ENCODE peak calls at places on chromosome 19, in nine cellular contexts. One of them, this sample, is unnamed. For H3K4me1, the result is how much of the 10 kb centered on the place peaks cover.

GRCh38 chr19:51511353-51511752 is 9.8 kb upstream of the SIGLEC12 start:
- DNase-seq in heart left ventricle: no peak
- DNase-seq in astrocyte: no peak
- DNase-seq in psoas muscle: no peak
- DNase-seq in PC-3: peak
- DNase-seq in MM.1S: no peak
- DNase-seq in tibial nerve: no peak
- DNase-seq in H9: no peak
- DNase-seq in body of pancreas: no peak
- DNase-seq in this sample: peak

GRCh38 chr19:51565583-51565982 is 5.5 kb upstream of the ZNF175 start:
- DNase-seq in heart left ventricle: no peak
- DNase-seq in astrocyte: no peak
- DNase-seq in psoas muscle: no peak
- DNase-seq in PC-3: no peak
- DNase-seq in MM.1S: no peak
- DNase-seq in tibial nerve: no peak
- DNase-seq in H9: no peak
- DNase-seq in body of pancreas: no peak
- DNase-seq in this sample: no peak

GRCh38 chr19:49613374-49613773 is 22.4 kb downstream of the PRR12 start:
- DNase-seq in heart left ventricle: no peak
- DNase-seq in astrocyte: no peak
- DNase-seq in psoas muscle: no peak
- DNase-seq in PC-3: peak
- DNase-seq in MM.1S: no peak
- DNase-seq in tibial nerve: no peak
- DNase-seq in H9: no peak
- DNase-seq in body of pancreas: peak
- DNase-seq in this sample: no peak

GRCh38 chr19:34402074-34402600 is 2.1 kb upstream of the PDCD2L start:
- DNase-seq in heart left ventricle: no peak
- DNase-seq in astrocyte: no peak
- DNase-seq in psoas muscle: no peak
- DNase-seq in PC-3: peak
- DNase-seq in MM.1S: no peak
- DNase-seq in tibial nerve: no peak
- DNase-seq in H9: no peak
- DNase-seq in body of pancreas: no peak
- DNase-seq in this sample: no peak

GRCh38 chr19:27741236-27741635 is 1471.7 kb downstream of the UQCRFS1 start:
- DNase-seq in heart left ventricle: no peak
- DNase-seq in astrocyte: no peak
- DNase-seq in psoas muscle: no peak
- DNase-seq in PC-3: no peak
- DNase-seq in MM.1S: no peak
- DNase-seq in tibial nerve: no peak
- DNase-seq in H9: peak
- DNase-seq in body of pancreas: no peak
- DNase-seq in this sample: no peak

GRCh38 chr19:48615145-48616040 is 517 bp upstream of the FAM83E start:
- DNase-seq in heart left ventricle: no peak
- DNase-seq in astrocyte: no peak
- DNase-seq in psoas muscle: no peak
- DNase-seq in PC-3: no peak
- DNase-seq in MM.1S: no peak
- DNase-seq in tibial nerve: no peak
- DNase-seq in H9: peak
- DNase-seq in body of pancreas: no peak
- DNase-seq in this sample: no peak

GRCh38 chr19:52048604-52049493 is at the start of gene ZNF432:
- DNase-seq in heart left ventricle: peak
- DNase-seq in astrocyte: peak
- DNase-seq in psoas muscle: peak
- DNase-seq in PC-3: peak
- DNase-seq in MM.1S: no peak
- DNase-seq in tibial nerve: peak
- DNase-seq in H9: peak
- DNase-seq in body of pancreas: peak
- DNase-seq in this sample: peak

GRCh38 chr19:49971991-49972401 is 11.0 kb upstream of the SIGLEC11 start:
- DNase-seq in heart left ventricle: no peak
- DNase-seq in astrocyte: no peak
- DNase-seq in psoas muscle: no peak
- DNase-seq in PC-3: no peak
- DNase-seq in MM.1S: no peak
- DNase-seq in tibial nerve: no peak
- DNase-seq in H9: no peak
- DNase-seq in body of pancreas: peak
- DNase-seq in this sample: no peak

GRCh38 chr19:51938936-51939335 is 11.7 kb downstream of the ZNF613 start:
- DNase-seq in heart left ventricle: no peak
- DNase-seq in astrocyte: no peak
- DNase-seq in psoas muscle: no peak
- DNase-seq in PC-3: no peak
- DNase-seq in MM.1S: no peak
- DNase-seq in tibial nerve: no peak
- DNase-seq in H9: no peak
- DNase-seq in body of pancreas: no peak
- DNase-seq in this sample: no peak

GRCh38 chr19:13094285-13094595 is 8.4 kb downstream of the LYL1 start:
- DNase-seq in heart left ventricle: no peak
- DNase-seq in astrocyte: no peak
- DNase-seq in psoas muscle: no peak
- DNase-seq in PC-3: no peak
- DNase-seq in MM.1S: no peak
- DNase-seq in tibial nerve: no peak
- DNase-seq in H9: no peak
- DNase-seq in body of pancreas: no peak
- DNase-seq in this sample: no peak

GRCh38 chr19:18202759-18203407 is 959 bp downstream of the RAB3A start:
- DNase-seq in heart left ventricle: no peak
- DNase-seq in astrocyte: no peak
- DNase-seq in psoas muscle: no peak
- DNase-seq in PC-3: peak
- DNase-seq in MM.1S: peak
- DNase-seq in tibial nerve: no peak
- DNase-seq in H9: peak
- DNase-seq in body of pancreas: no peak
- DNase-seq in this sample: peak

GRCh38 chr19:37506387-37507166 is at the start of gene ZNF793:
- DNase-seq in heart left ventricle: peak
- DNase-seq in astrocyte: peak
- DNase-seq in psoas muscle: peak
- DNase-seq in PC-3: no peak
- DNase-seq in MM.1S: no peak
- DNase-seq in tibial nerve: peak
- DNase-seq in H9: peak
- DNase-seq in body of pancreas: peak
- DNase-seq in this sample: peak

GRCh38 chr19:10603873-10604459 is 16.9 kb upstream of the AP1M2 start:
- DNase-seq in heart left ventricle: no peak
- DNase-seq in astrocyte: no peak
- DNase-seq in psoas muscle: no peak
- DNase-seq in PC-3: no peak
- DNase-seq in MM.1S: no peak
- DNase-seq in tibial nerve: peak
- DNase-seq in H9: no peak
- DNase-seq in body of pancreas: peak
- DNase-seq in this sample: peak

GRCh38 chr19:45418812-45419211 is 4.9 kb downstream of the ERCC1 start:
- DNase-seq in heart left ventricle: no peak
- DNase-seq in astrocyte: no peak
- DNase-seq in psoas muscle: no peak
- DNase-seq in PC-3: no peak
- DNase-seq in MM.1S: no peak
- DNase-seq in tibial nerve: no peak
- DNase-seq in H9: no peak
- DNase-seq in body of pancreas: no peak
- DNase-seq in this sample: no peak

GRCh38 chr19:18488838-18489626 is 32.8 kb downstream of the ELL start:
- DNase-seq in heart left ventricle: no peak
- DNase-seq in astrocyte: no peak
- DNase-seq in psoas muscle: no peak
- DNase-seq in PC-3: peak
- DNase-seq in MM.1S: no peak
- DNase-seq in tibial nerve: no peak
- DNase-seq in H9: peak
- DNase-seq in body of pancreas: peak
- DNase-seq in this sample: peak

DNA sequence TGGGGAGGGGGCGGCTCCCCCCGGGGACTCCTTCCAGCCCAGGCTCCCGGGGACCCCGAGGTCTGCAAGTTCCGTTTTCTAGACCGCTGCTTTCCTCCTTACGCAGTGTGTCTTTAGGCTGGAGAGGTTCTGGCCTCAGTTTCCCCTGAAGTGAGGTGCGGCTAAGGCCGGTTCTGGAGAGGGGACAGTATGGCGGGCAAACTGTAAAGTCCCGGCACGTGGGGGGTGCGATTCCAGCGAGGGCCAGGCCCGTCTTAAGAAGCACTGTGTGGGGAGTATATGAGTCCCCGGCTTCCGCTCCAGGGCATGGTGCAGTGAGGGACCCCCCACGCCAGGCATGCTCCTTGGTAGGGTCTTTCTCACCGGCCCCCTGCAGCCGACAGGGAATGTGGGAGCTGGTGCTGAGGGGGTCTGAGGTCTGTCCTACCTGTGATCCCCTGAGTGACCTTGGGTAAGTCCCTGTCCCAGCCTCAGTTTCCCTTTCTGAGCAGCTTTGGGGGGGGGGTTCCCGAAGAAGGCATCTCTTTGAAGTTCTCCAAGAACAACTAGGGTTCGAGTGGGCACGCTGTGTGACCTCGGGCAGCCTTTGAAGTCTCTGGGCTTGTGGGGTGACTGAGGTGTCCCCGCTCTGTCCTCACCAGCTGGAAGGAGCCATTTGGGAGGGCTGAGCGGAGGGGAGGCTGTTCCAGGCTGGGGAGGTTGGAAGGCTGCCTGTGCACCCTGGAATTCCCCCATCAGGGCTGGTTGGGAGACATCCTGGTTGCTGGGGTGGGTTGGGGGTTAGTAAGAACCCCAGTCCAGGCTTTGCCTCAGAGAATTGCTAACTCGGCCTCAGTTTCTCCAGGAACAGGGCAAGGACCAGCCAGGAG is 1.4 kb downstream of the NFIC start:
- DNase-seq in heart left ventricle: no peak
- DNase-seq in astrocyte: no peak
- DNase-seq in psoas muscle: peak
- DNase-seq in PC-3: no peak
- DNase-seq in MM.1S: no peak
- DNase-seq in tibial nerve: no peak
- DNase-seq in H9: peak
- DNase-seq in body of pancreas: peak
- DNase-seq in this sample: no peak
- H3K27ac ChIP-seq in heart left ventricle: peak
- H3K27ac ChIP-seq in astrocyte: peak
- H3K27ac ChIP-seq in psoas muscle: peak
- H3K27ac ChIP-seq in PC-3: peak
- H3K27ac ChIP-seq in MM.1S: no peak
- H3K27ac ChIP-seq in tibial nerve: peak
- H3K27ac ChIP-seq in H9: no peak
- H3K27ac ChIP-seq in body of pancreas: peak
- H3K27ac ChIP-seq in this sample: no peak

DNA sequence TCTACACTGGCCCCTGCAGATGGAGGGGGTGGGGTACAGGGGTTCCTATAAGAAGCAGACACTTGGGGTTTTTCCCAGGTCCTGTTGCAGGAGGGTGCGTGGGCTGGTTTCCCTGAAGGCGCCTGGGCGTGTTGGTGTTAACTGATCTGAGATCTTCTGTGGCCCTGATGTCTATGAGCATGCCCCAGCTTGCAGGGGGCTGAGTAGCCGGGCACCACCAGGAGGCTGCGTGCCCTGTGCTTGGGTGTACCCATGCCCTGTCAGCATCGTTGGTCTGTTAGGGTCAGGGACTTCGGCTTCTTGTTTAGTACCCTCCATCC is 45.3 kb downstream of the CAPN12 start:
- DNase-seq in heart left ventricle: no peak
- DNase-seq in astrocyte: no peak
- DNase-seq in psoas muscle: no peak
- DNase-seq in PC-3: no peak
- DNase-seq in MM.1S: no peak
- DNase-seq in tibial nerve: no peak
- DNase-seq in H9: no peak
- DNase-seq in body of pancreas: no peak
- DNase-seq in this sample: no peak
- H3K4me1 ChIP-seq in heart left ventricle: half or more
- H3K4me1 ChIP-seq in astrocyte: under half
- H3K4me1 ChIP-seq in psoas muscle: under half
- H3K4me1 ChIP-seq in PC-3: under half
- H3K4me1 ChIP-seq in MM.1S: under half
- H3K4me1 ChIP-seq in tibial nerve: under half
- H3K4me1 ChIP-seq in H9: under half
- H3K4me1 ChIP-seq in body of pancreas: half or more
- H3K4me1 ChIP-seq in this sample: under half

DNA sequence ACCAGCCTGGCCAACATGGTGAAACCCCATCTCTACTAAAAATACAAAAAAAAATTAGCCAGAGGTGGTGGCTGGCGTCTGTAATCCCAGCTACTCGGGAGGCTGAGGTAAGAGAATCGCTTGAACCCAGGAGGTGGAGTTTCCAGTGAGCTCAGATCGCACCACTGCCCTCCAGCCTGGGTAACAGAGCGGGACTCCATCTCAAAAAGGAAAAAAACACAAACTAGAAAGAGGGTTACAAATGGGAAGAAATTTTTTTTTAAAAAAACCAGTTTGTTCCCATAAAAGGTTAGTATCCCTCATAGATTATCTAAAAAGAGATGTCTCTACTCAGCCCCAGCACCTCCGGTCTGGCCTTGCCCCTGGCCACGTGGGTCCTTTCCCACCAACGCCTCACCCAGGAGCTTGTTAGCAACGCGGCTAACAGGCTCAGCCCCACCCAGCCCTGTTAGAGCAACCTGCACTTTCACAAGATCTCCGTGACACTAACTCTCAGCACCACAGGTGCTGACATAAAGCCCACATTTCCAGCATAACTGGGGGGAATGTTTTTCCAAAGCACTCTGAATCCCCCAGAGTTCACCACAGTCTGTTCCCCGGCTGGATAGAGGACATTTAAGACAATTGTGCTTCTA is 4.3 kb downstream of the DMKN start:
- DNase-seq in heart left ventricle: no peak
- DNase-seq in astrocyte: no peak
- DNase-seq in psoas muscle: no peak
- DNase-seq in PC-3: peak
- DNase-seq in MM.1S: no peak
- DNase-seq in tibial nerve: no peak
- DNase-seq in H9: peak
- DNase-seq in body of pancreas: peak
- DNase-seq in this sample: no peak
- H3K27ac ChIP-seq in heart left ventricle: no peak
- H3K27ac ChIP-seq in astrocyte: no peak
- H3K27ac ChIP-seq in psoas muscle: no peak
- H3K27ac ChIP-seq in PC-3: peak
- H3K27ac ChIP-seq in MM.1S: no peak
- H3K27ac ChIP-seq in tibial nerve: no peak
- H3K27ac ChIP-seq in H9: peak
- H3K27ac ChIP-seq in body of pancreas: peak
- H3K27ac ChIP-seq in this sample: no peak

DNA sequence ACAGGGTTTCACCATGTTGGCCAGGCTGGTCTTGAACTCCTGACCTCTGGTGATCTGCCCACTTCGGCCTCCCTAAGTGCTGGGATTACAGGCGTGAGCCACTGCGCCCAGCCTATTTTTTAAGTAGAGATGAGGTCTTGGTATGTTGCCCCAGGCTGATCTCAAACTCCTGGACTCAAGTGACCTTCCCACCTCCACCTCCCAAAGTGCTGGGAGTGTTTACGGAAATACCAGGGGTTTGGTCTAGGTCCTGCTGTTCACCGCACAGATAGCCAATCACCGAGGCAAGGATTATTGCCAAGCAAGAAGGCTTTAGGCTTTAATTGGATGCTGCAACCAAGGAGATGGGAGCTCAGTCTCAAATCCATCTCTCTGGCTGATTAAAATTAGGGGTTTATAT is 11.6 kb downstream of the CLEC4G start:
- DNase-seq in heart left ventricle: no peak
- DNase-seq in astrocyte: no peak
- DNase-seq in psoas muscle: no peak
- DNase-seq in PC-3: no peak
- DNase-seq in MM.1S: no peak
- DNase-seq in tibial nerve: no peak
- DNase-seq in H9: no peak
- DNase-seq in body of pancreas: no peak
- DNase-seq in this sample: no peak
- H3K4me1 ChIP-seq in heart left ventricle: under half
- H3K4me1 ChIP-seq in astrocyte: under half
- H3K4me1 ChIP-seq in psoas muscle: under half
- H3K4me1 ChIP-seq in PC-3: under half
- H3K4me1 ChIP-seq in MM.1S: under half
- H3K4me1 ChIP-seq in tibial nerve: under half
- H3K4me1 ChIP-seq in H9: under half
- H3K4me1 ChIP-seq in body of pancreas: under half
- H3K4me1 ChIP-seq in this sample: under half

This sample was measured in Karpas-422.